ENCODE peak calls at places on chromosomes 1 and 21, in ten cellular contexts. F, D, V, G, H, B, O, Q, K and U are unnamed samples.

GRCh38 chr1:63148825-63149645 is 173.3 kb upstream of the FOXD3 start:
- DNase-seq in F (peak), D (peak), V (no peak), G (no peak), H (no peak), B (peak), O (peak), Q (peak), K (peak), U (no peak)

GRCh38 chr1:227234998-227235405 is 83.3 kb downstream of the CDC42BPA start:
- DNase-seq in F (peak), D (peak), V (no peak), G (no peak), H (no peak), B (peak), O (peak), Q (peak), K (peak), U (peak)

GRCh38 chr1:6271554-6271953 is 10.7 kb upstream of the GPR153 start:
- DNase-seq in F (no peak), D (no peak), V (no peak), G (no peak), H (no peak), B (no peak), O (peak), Q (no peak), K (peak), U (no peak)

GRCh38 chr1:115648717-115649691 is 7.2 kb downstream of the VANGL1 start:
- DNase-seq in F (no peak), D (peak), V (no peak), G (no peak), H (no peak), B (no peak), O (peak), Q (no peak), K (no peak), U (no peak)

GRCh38 chr1:239233626-239234025 is 152.7 kb upstream of the CHRM3 start:
- DNase-seq in F (no peak), D (peak), V (no peak), G (no peak), H (no peak), B (no peak), O (peak), Q (no peak), K (no peak), U (no peak)

GRCh38 chr1:8661185-8662110 is 156.0 kb downstream of the RERE start:
- DNase-seq in F (peak), D (peak), V (peak), G (peak), H (no peak), B (peak), O (peak), Q (peak), K (peak), U (no peak)

GRCh38 chr1:162400790-162401189 is 11.1 kb downstream of the SH2D1B start:
- DNase-seq in F (no peak), D (no peak), V (no peak), G (no peak), H (no peak), B (no peak), O (no peak), Q (no peak), K (no peak), U (no peak)

GRCh38 chr1:89897347-89898133 is 76.7 kb downstream of the LRRC8D start:
- DNase-seq in F (no peak), D (no peak), V (no peak), G (no peak), H (no peak), B (no peak), O (no peak), Q (no peak), K (peak), U (no peak)

GRCh38 chr1:3775498-3776230 is 3.1 kb downstream of the SMIM1 start:
- DNase-seq in F (peak), D (peak), V (no peak), G (peak), H (peak), B (no peak), O (peak), Q (peak), K (peak), U (peak)

GRCh38 chr21:41605178-41605933 is 97.4 kb upstream of the TMPRSS2 start:
- DNase-seq in F (no peak), D (no peak), V (peak), G (no peak), H (no peak), B (no peak), O (peak), Q (no peak), K (no peak), U (no peak)

GRCh38 chr1:50699795-50700194 is 260.3 kb downstream of the FAF1 start:
- DNase-seq in F (no peak), D (no peak), V (no peak), G (no peak), H (no peak), B (no peak), O (no peak), Q (no peak), K (no peak), U (no peak)

GRCh38 chr1:214588963-214589597 is 13.9 kb upstream of the CENPF start:
- DNase-seq in F (no peak), D (no peak), V (no peak), G (no peak), H (no peak), B (no peak), O (no peak), Q (no peak), K (no peak), U (no peak)

GRCh38 chr1:80607064-80607463 is 1193.7 kb upstream of the ADGRL2 start:
- DNase-seq in F (no peak), D (no peak), V (no peak), G (no peak), H (no peak), B (no peak), O (no peak), Q (no peak), K (no peak), U (no peak)

GRCh38 chr21:37684115-37684493 is 232.2 kb downstream of the KCNJ6 start:
- DNase-seq in F (no peak), D (no peak), V (no peak), G (no peak), H (no peak), B (no peak), O (no peak), Q (no peak), K (no peak), U (no peak)

GRCh38 chr21:20999567-21000169 is 1.5 kb downstream of the NCAM2 start:
- DNase-seq in F (no peak), D (peak), V (no peak), G (no peak), H (no peak), B (peak), O (peak), Q (peak), K (peak), U (no peak)

GRCh38 chr1:172870901-172871606 is 179.7 kb downstream of the TNFSF18 start:
- DNase-seq in F (no peak), D (no peak), V (no peak), G (no peak), H (no peak), B (no peak), O (peak), Q (no peak), K (no peak), U (no peak)

GRCh38 chr1:45730075-45730779 is 20.2 kb downstream of the IPP start:
- DNase-seq in F (no peak), D (peak), V (no peak), G (no peak), H (no peak), B (no peak), O (peak), Q (no peak), K (no peak), U (no peak)

GRCh38 chr1:167839009-167839408 is 74.9 kb downstream of the ADCY10 start:
- DNase-seq in F (no peak), D (no peak), V (no peak), G (no peak), H (no peak), B (no peak), O (no peak), Q (no peak), K (no peak), U (no peak)

GRCh38 chr21:41866274-41866809 is 12.8 kb downstream of the PRDM15 start:
- DNase-seq in F (no peak), D (no peak), V (no peak), G (no peak), H (no peak), B (no peak), O (no peak), Q (no peak), K (no peak), U (no peak)

GRCh38 chr1:226318471-226318870 is 9.5 kb upstream of the LIN9 start:
- DNase-seq in F (no peak), D (no peak), V (no peak), G (no peak), H (no peak), B (no peak), O (no peak), Q (no peak), K (no peak), U (no peak)

GRCh38 chr1:102151242-102151641 is 154.5 kb upstream of the OLFM3 start:
- DNase-seq in F (no peak), D (no peak), V (no peak), G (no peak), H (no peak), B (no peak), O (no peak), Q (no peak), K (no peak), U (no peak)

GRCh38 chr1:164613176-164613575 is 54.2 kb downstream of the PBX1 start:
- DNase-seq in F (no peak), D (peak), V (no peak), G (no peak), H (no peak), B (no peak), O (peak), Q (peak), K (no peak), U (no peak)

GRCh38 chr1:50231209-50231608 is 122.5 kb downstream of the ELAVL4 start:
- DNase-seq in F (no peak), D (no peak), V (no peak), G (no peak), H (no peak), B (no peak), O (no peak), Q (no peak), K (no peak), U (no peak)

GRCh38 chr1:53739109-53739681 is at the start of gene GLIS1:
- DNase-seq in F (no peak), D (peak), V (peak), G (peak), H (peak), B (peak), O (peak), Q (peak), K (peak), U (peak)

GRCh38 chr1:201284636-201285035 is 1.3 kb downstream of the PKP1 start:
- DNase-seq in F (no peak), D (no peak), V (no peak), G (no peak), H (no peak), B (no peak), O (no peak), Q (no peak), K (no peak), U (no peak)

GRCh38 chr1:183164350-183164749 is 21.7 kb upstream of the LAMC2 start:
- DNase-seq in F (no peak), D (peak), V (no peak), G (no peak), H (no peak), B (no peak), O (peak), Q (no peak), K (peak), U (no peak)

GRCh38 chr1:23393706-23394105 is 24.1 kb upstream of the ZNF436 start:
- DNase-seq in F (no peak), D (no peak), V (peak), G (peak), H (no peak), B (peak), O (no peak), Q (peak), K (no peak), U (peak)

GRCh38 chr1:192766009-192766625 is 42.7 kb upstream of the RGS2 start:
- DNase-seq in F (no peak), D (no peak), V (no peak), G (no peak), H (no peak), B (no peak), O (peak), Q (peak), K (no peak), U (no peak)

GRCh38 chr1:110200666-110201065 is 9.4 kb upstream of the KCNC4 start:
- DNase-seq in F (no peak), D (no peak), V (no peak), G (no peak), H (no peak), B (no peak), O (no peak), Q (peak), K (no peak), U (no peak)

GRCh38 chr1:183126528-183126927 is 59.5 kb upstream of the LAMC2 start:
- DNase-seq in F (peak), D (no peak), V (no peak), G (no peak), H (no peak), B (no peak), O (no peak), Q (peak), K (no peak), U (no peak)

GRCh38 chr1:9784508-9785133 is 39.1 kb downstream of the CLSTN1 start:
- DNase-seq in F (peak), D (peak), V (no peak), G (peak), H (peak), B (peak), O (peak), Q (peak), K (peak), U (no peak)

GRCh38 chr1:107787299-107787698 is 177.7 kb downstream of the VAV3 start:
- DNase-seq in F (no peak), D (peak), V (no peak), G (no peak), H (no peak), B (no peak), O (no peak), Q (no peak), K (peak), U (no peak)

GRCh38 chr1:35031103-35031452 is 667 bp downstream of the ZMYM6 start:
- DNase-seq in F (no peak), D (peak), V (no peak), G (peak), H (peak), B (no peak), O (peak), Q (peak), K (peak), U (no peak)

GRCh38 chr1:19845166-19845954 is 30.3 kb upstream of the RNF186 start:
- DNase-seq in F (no peak), D (no peak), V (no peak), G (peak), H (no peak), B (no peak), O (no peak), Q (peak), K (no peak), U (no peak)

GRCh38 chr1:41427022-41427942 is 57.2 kb downstream of the EDN2 start:
- DNase-seq in F (no peak), D (no peak), V (no peak), G (no peak), H (no peak), B (no peak), O (no peak), Q (no peak), K (no peak), U (no peak)

GRCh38 chr1:228487336-228488106 is at the start of gene RNF187:
- DNase-seq in F (no peak), D (no peak), V (peak), G (peak), H (peak), B (peak), O (peak), Q (no peak), K (peak), U (peak)

GRCh38 chr1:16145030-16145987 is 10.6 kb downstream of the EPHA2 start:
- DNase-seq in F (peak), D (peak), V (peak), G (peak), H (no peak), B (peak), O (peak), Q (peak), K (no peak), U (peak)

GRCh38 chr1:8397511-8397910 is 79.6 kb downstream of the SLC45A1 start:
- DNase-seq in F (no peak), D (no peak), V (no peak), G (no peak), H (no peak), B (no peak), O (no peak), Q (no peak), K (peak), U (no peak)

GRCh38 chr21:44021064-44021463 is 9.0 kb downstream of the TRAPPC10 start:
- DNase-seq in F (no peak), D (no peak), V (no peak), G (no peak), H (no peak), B (no peak), O (no peak), Q (no peak), K (no peak), U (no peak)

GRCh38 chr1:158329300-158329699 is 2.0 kb downstream of the CD1B start:
- DNase-seq in F (no peak), D (no peak), V (no peak), G (no peak), H (no peak), B (no peak), O (no peak), Q (no peak), K (no peak), U (no peak)

GRCh38 chr1:158331431-158331830 is at the start of gene CD1B:
- DNase-seq in F (no peak), D (no peak), V (no peak), G (no peak), H (no peak), B (no peak), O (no peak), Q (no peak), K (no peak), U (no peak)

GRCh38 chr1:158330390-158330789 is 941 bp downstream of the CD1B start:
- DNase-seq in F (no peak), D (no peak), V (no peak), G (no peak), H (no peak), B (no peak), O (no peak), Q (no peak), K (no peak), U (no peak)

GRCh38 chr1:158328424-158328823 is 2.9 kb downstream of the CD1B start:
- DNase-seq in F (no peak), D (no peak), V (no peak), G (no peak), H (no peak), B (no peak), O (no peak), Q (no peak), K (no peak), U (no peak)

GRCh38 chr1:158329807-158330206 is 1.5 kb downstream of the CD1B start:
- DNase-seq in F (no peak), D (peak), V (no peak), G (no peak), H (no peak), B (no peak), O (no peak), Q (no peak), K (peak), U (no peak)
- TF ChIP-seq CTCF in F (no peak), D (peak), V (no peak), G (no peak), H (no peak), B (peak), O (no peak), Q (no peak), K (peak), U (peak)

GRCh38 chr1:156464335-156464734 is 36.2 kb downstream of the MEF2D start:
- DNase-seq in F (no peak), D (no peak), V (peak), G (no peak), H (no peak), B (no peak), O (no peak), Q (peak), K (no peak), U (peak)

GRCh38 chr1:156464825-156465452 is 35.6 kb downstream of the MEF2D start:
- DNase-seq in F (no peak), D (no peak), V (no peak), G (no peak), H (no peak), B (no peak), O (no peak), Q (peak), K (no peak), U (no peak)

GRCh38 chr1:156462954-156463795 is 37.4 kb downstream of the MEF2D start:
- DNase-seq in F (no peak), D (no peak), V (no peak), G (no peak), H (no peak), B (no peak), O (no peak), Q (no peak), K (no peak), U (no peak)

GRCh38 chr1:156461781-156462647 is 38.6 kb downstream of the MEF2D start:
- DNase-seq in F (no peak), D (peak), V (no peak), G (no peak), H (no peak), B (no peak), O (no peak), Q (no peak), K (no peak), U (no peak)

GRCh38 chr1:156463874-156464273 is 36.7 kb downstream of the MEF2D start:
- DNase-seq in F (no peak), D (peak), V (peak), G (no peak), H (no peak), B (peak), O (no peak), Q (no peak), K (no peak), U (no peak)
- H3K27ac ChIP-seq in F (no peak), D (peak), V (peak), G (no peak), H (no peak), B (peak), O (no peak), Q (no peak), K (no peak), U (peak)

GRCh38 chr1:151144474-151145157 is 1.8 kb downstream of the SEMA6C start:
- DNase-seq in F (no peak), D (peak), V (no peak), G (no peak), H (no peak), B (no peak), O (no peak), Q (no peak), K (no peak), U (no peak)

GRCh38 chr1:151145158-151146071 is 1.0 kb downstream of the SEMA6C start:
- DNase-seq in F (no peak), D (peak), V (peak), G (no peak), H (no peak), B (peak), O (peak), Q (peak), K (no peak), U (peak)

GRCh38 chr1:151143057-151143435 is 3.4 kb downstream of the SEMA6C start:
- DNase-seq in F (no peak), D (peak), V (no peak), G (no peak), H (no peak), B (no peak), O (no peak), Q (no peak), K (no peak), U (no peak)

GRCh38 chr1:151143986-151144385 is 2.4 kb downstream of the SEMA6C start:
- DNase-seq in F (no peak), D (peak), V (no peak), G (no peak), H (no peak), B (no peak), O (no peak), Q (no peak), K (no peak), U (no peak)

GRCh38 chr1:151142411-151143056 is 3.9 kb downstream of the SEMA6C start:
- DNase-seq in F (no peak), D (no peak), V (no peak), G (no peak), H (no peak), B (no peak), O (no peak), Q (no peak), K (no peak), U (no peak)
- H3K4me3 ChIP-seq in F (no peak), D (no peak), V (no peak), G (no peak), H (no peak), B (no peak), O (no peak), Q (no peak), K (no peak), U (no peak)

GRCh38 chr1:153609585-153609907 is 3.4 kb downstream of the S100A16 start:
- DNase-seq in F (no peak), D (no peak), V (no peak), G (no peak), H (no peak), B (no peak), O (no peak), Q (no peak), K (no peak), U (no peak)

GRCh38 chr1:153606194-153606593 is 6.7 kb downstream of the S100A16 start:
- DNase-seq in F (no peak), D (no peak), V (no peak), G (no peak), H (no peak), B (no peak), O (no peak), Q (no peak), K (no peak), U (no peak)

GRCh38 chr1:153608742-153609584 is 4.0 kb downstream of the S100A16 start:
- DNase-seq in F (no peak), D (peak), V (peak), G (peak), H (no peak), B (peak), O (peak), Q (peak), K (no peak), U (peak)

GRCh38 chr1:153607381-153607780 is 5.6 kb downstream of the S100A16 start:
- DNase-seq in F (no peak), D (no peak), V (no peak), G (no peak), H (no peak), B (no peak), O (no peak), Q (no peak), K (no peak), U (no peak)

GRCh38 chr1:153608089-153608672 is 4.8 kb downstream of the S100A16 start:
- DNase-seq in F (no peak), D (peak), V (no peak), G (no peak), H (no peak), B (no peak), O (no peak), Q (no peak), K (no peak), U (no peak)
- TF ChIP-seq CTCF in F (no peak), D (no peak), V (no peak), G (no peak), H (no peak), B (no peak), O (no peak), Q (no peak), K (no peak), U (no peak)